ENCODE peak calls at places on chromosomes 4 and X, in five cellular contexts. R, S, N, X and W are unnamed samples.

GRCh38 chrX:134545524-134545923 is 85.6 kb downstream of the HPRT1 start:
- DNase-seq in R (no peak), S (no peak), N (peak; percentile 45), X (no peak), W (no peak)

GRCh38 chr4:80268081-80268823 is 1.8 kb downstream of the FGF5 start:
- DNase-seq in R (no peak), S (no peak), N (peak; percentile 56), X (no peak), W (no peak)

GRCh38 chr4:1616574-1616964 is 67.5 kb downstream of the FAM53A start:
- DNase-seq in R (no peak), S (no peak), N (no peak), X (no peak), W (no peak)

GRCh38 chrX:81708506-81708905 is 506.6 kb downstream of the SH3BGRL start:
- DNase-seq in R (no peak), S (no peak), N (no peak), X (no peak), W (no peak)

GRCh38 chrX:120111611-120112010 is 4.1 kb downstream of the RHOXF1 start:
- DNase-seq in R (no peak), S (no peak), N (no peak), X (no peak), W (no peak)

GRCh38 chr4:1285790-1286553 is 3.7 kb upstream of the MAEA start:
- DNase-seq in R (no peak), S (no peak), N (peak; percentile 63), X (no peak), W (no peak)

GRCh38 chr4:111631157-111631999 is 513.9 kb upstream of the FAM241A start:
- DNase-seq in R (no peak), S (no peak), N (peak; percentile 51), X (no peak), W (no peak)

GRCh38 chr4:155392486-155393184 is 15.9 kb upstream of the MAP9 start:
- DNase-seq in R (no peak), S (peak; percentile 32), N (no peak), X (no peak), W (no peak)

GRCh38 chrX:120672389-120672788 is 42.5 kb upstream of the C1GALT1C1 start:
- DNase-seq in R (no peak), S (peak; percentile 51), N (no peak), X (no peak), W (no peak)

GRCh38 chr4:176185068-176185467 is 10.3 kb downstream of the SPATA4 start:
- DNase-seq in R (no peak), S (peak; percentile 45), N (no peak), X (no peak), W (no peak)

GRCh38 chrX:100606753-100607152 is 22.0 kb downstream of the TNMD start:
- DNase-seq in R (no peak), S (no peak), N (no peak), X (no peak), W (no peak)

GRCh38 chr4:112231779-112232713 is at the start of gene AP1AR:
- DNase-seq in R (peak; percentile 91), S (peak; percentile 85), N (peak; percentile 94), X (peak; percentile 81), W (peak; percentile 67)

GRCh38 chr4:81255524-81255923 is 40.5 kb upstream of the PRKG2 start:
- DNase-seq in R (no peak), S (no peak), N (no peak), X (no peak), W (no peak)

GRCh38 chr4:91984466-91984865 is 319.3 kb upstream of the GRID2 start:
- DNase-seq in R (no peak), S (no peak), N (no peak), X (no peak), W (no peak)

GRCh38 chrX:130009658-130010223 is 27.3 kb downstream of the BCORL1 start:
- DNase-seq in R (no peak), S (no peak), N (no peak), X (no peak), W (no peak)
- H3K27ac ChIP-seq in R (no peak overlapping the region), S (no peak overlapping the region), N (no peak overlapping the region), X (no peak overlapping the region), W (no peak overlapping the region)

GRCh38 chr4:145890689-145891088 is 47.9 kb downstream of the ZNF827 start:
- DNase-seq in R (no peak), S (no peak), N (no peak), X (no peak), W (no peak)

GRCh38 chr4:145888393-145888792 is 50.2 kb downstream of the ZNF827 start:
- DNase-seq in R (no peak), S (no peak), N (peak; percentile 78), X (no peak), W (no peak)

GRCh38 chr4:145895056-145895455 is 43.6 kb downstream of the ZNF827 start:
- DNase-seq in R (no peak), S (no peak), N (no peak), X (no peak), W (no peak)

GRCh38 chr4:145887241-145887964 is 51.2 kb downstream of the ZNF827 start:
- DNase-seq in R (no peak), S (no peak), N (peak; percentile 58), X (no peak), W (no peak)

GRCh38 chr4:145891958-145892357 is 46.7 kb downstream of the ZNF827 start:
- DNase-seq in R (no peak), S (no peak), N (peak; percentile 62), X (no peak), W (no peak)
- TF ChIP-seq CTCF in R (no peak), S (no peak), N (peak; percentile 78), X (no peak), W (no peak)

GRCh38 chrX:70479970-70480659 is 35.5 kb downstream of the DLG3 start:
- DNase-seq in R (no peak), S (no peak), N (peak; percentile 36), X (no peak), W (no peak)

GRCh38 chrX:70481871-70482270 is 37.2 kb downstream of the DLG3 start:
- DNase-seq in R (no peak), S (no peak), N (no peak), X (no peak), W (no peak)

GRCh38 chrX:70481424-70481823 is 36.8 kb downstream of the DLG3 start:
- DNase-seq in R (no peak), S (no peak), N (no peak), X (no peak), W (no peak)

GRCh38 chrX:70479197-70479969 is 34.7 kb downstream of the DLG3 start:
- DNase-seq in R (no peak), S (peak; percentile 30), N (no peak), X (no peak), W (no peak)

DNA sequence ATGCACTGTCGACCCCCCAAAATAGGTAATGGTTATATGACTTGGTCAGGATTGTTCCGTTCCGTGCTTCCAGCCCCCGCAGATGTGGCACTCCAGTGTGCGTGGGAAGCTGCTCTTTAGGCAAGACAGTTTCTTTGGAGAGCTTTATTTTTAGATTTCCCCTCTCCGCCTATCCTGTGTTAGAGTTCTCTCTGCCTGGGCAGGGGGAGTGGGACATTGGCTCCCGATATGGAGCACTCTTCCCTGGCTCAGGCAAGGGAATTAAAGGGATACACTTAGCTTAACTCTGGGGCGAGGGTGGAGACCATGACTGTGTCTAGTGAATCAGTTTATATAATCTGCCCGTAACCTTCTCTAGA is 36.0 kb downstream of the DLG3 start:
- DNase-seq in R (no peak), S (no peak), N (no peak), X (no peak), W (no peak)
- H3K27ac ChIP-seq in R (peak overlapping the region; percentile 80), S (no peak overlapping the region), N (no peak overlapping the region), X (peak overlapping the region; percentile 43), W (no peak overlapping the region)

GRCh38 chrX:10326578-10326977 is 169.8 kb downstream of the CLCN4 start:
- DNase-seq in R (no peak), S (no peak), N (no peak), X (no peak), W (no peak)
- TF ChIP-seq CTCF in R (no peak), S (peak; percentile 9), N (peak; percentile 49), X (no peak), W (no peak)

DNA sequence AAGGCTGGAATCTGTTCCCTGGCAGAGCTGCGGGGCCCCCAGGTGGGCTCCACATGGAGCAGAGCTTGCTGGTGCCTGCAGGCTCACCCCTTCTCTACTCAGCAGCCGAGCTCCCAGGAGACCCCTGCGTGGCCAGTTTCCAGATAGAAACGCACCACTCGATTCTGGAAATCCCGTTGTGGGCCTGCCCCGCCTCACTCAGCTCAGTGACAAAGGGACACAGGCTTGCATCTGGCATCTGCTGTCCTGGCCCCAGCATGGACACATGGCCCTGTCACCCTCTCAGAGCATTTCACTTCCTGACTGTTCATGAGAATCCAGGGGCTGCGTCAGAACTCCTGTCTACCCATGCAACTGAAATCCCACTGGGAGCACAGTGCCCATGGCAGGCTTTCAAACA is 20.5 kb upstream of the C4orf50 start:
- DNase-seq in R (no peak), S (no peak), N (no peak), X (no peak), W (no peak)
- H3K27ac ChIP-seq in R (no peak overlapping the region), S (no peak overlapping the region), N (no peak overlapping the region), X (no peak overlapping the region), W (no peak overlapping the region)

DNA sequence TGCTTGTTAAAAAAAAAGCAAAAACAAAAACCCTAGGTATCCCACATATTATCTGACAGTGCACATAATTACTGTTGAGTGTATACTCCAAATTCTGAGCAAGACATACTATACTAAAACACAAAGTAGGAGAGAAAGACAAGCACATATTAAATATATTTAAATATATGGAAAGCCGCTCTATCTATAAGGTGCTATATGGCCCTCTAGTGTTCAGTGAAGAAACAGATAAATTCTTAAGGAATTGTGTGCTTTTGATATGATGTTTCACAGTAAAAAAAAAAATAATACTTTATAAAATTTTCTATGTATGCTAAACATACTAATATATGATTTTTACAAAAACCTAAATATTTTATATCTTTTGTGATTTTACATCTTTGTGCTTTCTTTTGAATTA is 137.8 kb downstream of the FBXW7 start:
- DNase-seq in R (no peak), S (peak; percentile 12), N (peak; percentile 37), X (no peak), W (no peak)
- TF ChIP-seq CTCF in R (no peak), S (peak; percentile 50), N (no peak), X (no peak), W (peak; percentile 58)

GRCh38 chrX:4485917-4486316 is 772.5 kb upstream of the PRKX start:
- DNase-seq in R (no peak), S (no peak), N (peak; percentile 11), X (no peak), W (no peak)

DNA sequence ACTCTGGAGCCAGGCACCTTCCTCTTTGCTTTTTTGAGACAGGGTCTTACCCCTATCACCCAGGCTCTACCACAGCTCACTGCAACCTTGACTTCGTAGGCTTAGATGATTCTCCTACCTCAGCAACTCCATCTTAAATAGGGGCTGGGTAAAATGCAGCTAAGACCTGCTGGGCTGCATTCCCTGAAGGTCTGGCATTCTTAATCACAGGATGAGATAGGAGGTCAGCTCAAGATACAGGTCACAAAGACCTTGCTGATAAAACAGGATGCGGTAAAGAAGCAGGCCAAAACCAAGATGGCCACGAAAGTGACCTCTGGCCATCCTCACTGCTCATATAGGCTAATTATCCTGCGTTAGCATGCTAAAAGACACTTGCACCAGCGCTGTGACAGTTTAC is 770.8 kb upstream of the PRKX start:
- DNase-seq in R (no peak), S (no peak), N (peak; percentile 21), X (no peak), W (no peak)
- H3K27ac ChIP-seq in R (no peak overlapping the region), S (no peak overlapping the region), N (peak overlapping the region; percentile 39), X (no peak overlapping the region), W (no peak overlapping the region)

GRCh38 chr4:2833671-2834000 is 10.0 kb upstream of the ADD1 start:
- DNase-seq in R (peak; percentile 66), S (no peak), N (no peak), X (no peak), W (no peak)
- TF ChIP-seq CTCF in R (no peak), S (no peak), N (no peak), X (no peak), W (no peak)